ENCODE peak calls at places on chromosomes 4 and X, in ten cellular contexts. D is stimulated activated CD4-positive, alpha-beta T cell treated with anti-CD3 and anti-CD28 coated beads, Interleukin-2, amount 100 ng/mL, for 48 hours; N is tibial artery; B is mesothelial cell of epicardium; Y is SK-MEL-5; W is activated T-helper 1 cell treated with Interleukin-2 at 50 U/mL for 16 hours; C is HAP-1; X is ELF-1; E is type B pancreatic cell; U is COR-L47. V is an unnamed sample.

GRCh38 chrX:10352536-10352935 is 195.8 kb downstream of the CLCN4 start:
- DNase-seq in E (no peak), X (no peak), U (no peak), C (no peak), N (no peak), W (no peak), Y (no peak), D (no peak), B (no peak), V (no peak)

GRCh38 chr4:28354874-28355273 is 1494.2 kb downstream of the STIM2 start:
- DNase-seq in E (no peak), Y (no peak), W (no peak), B (no peak), N (no peak), X (no peak), C (no peak), U (peak; percentile 21), D (no peak), V (no peak)

GRCh38 chr4:121827851-121828250 is 4.2 kb upstream of the CCNA2 start:
- DNase-seq in W (no peak), X (no peak), C (no peak), U (no peak), E (no peak), D (no peak), N (no peak), Y (no peak), B (no peak), V (no peak)

GRCh38 chr4:173333658-173334084 is 487 bp downstream of the HMGB2 start:
- DNase-seq in B (peak; percentile 36), E (peak; percentile 70), U (peak; percentile 57), Y (no peak), C (no peak), W (peak; percentile 33), N (peak; percentile 56), X (no peak), D (peak; percentile 27), V (no peak)

GRCh38 chr4:41814565-41814964 is 66.0 kb upstream of the PHOX2B start:
- DNase-seq in W (no peak), Y (peak; percentile 66), C (no peak), U (no peak), N (no peak), D (no peak), X (peak; percentile 58), B (no peak), E (no peak), V (peak; percentile 0)

GRCh38 chrX:123308663-123309062 is 124.6 kb downstream of the GRIA3 start:
- DNase-seq in C (no peak), Y (no peak), X (no peak), W (no peak), B (no peak), U (no peak), N (no peak), E (no peak), D (no peak), V (no peak)

GRCh38 chr4:53782468-53782865 is 191.2 kb upstream of the LNX1 start:
- DNase-seq in E (no peak), W (no peak), U (no peak), C (no peak), N (no peak), Y (no peak), X (no peak), D (no peak), B (no peak), V (no peak)

GRCh38 chr4:84220990-84221389 is 278.1 kb downstream of the NKX6-1 start:
- DNase-seq in U (no peak), N (no peak), Y (no peak), B (no peak), X (no peak), D (no peak), E (no peak), C (no peak), W (no peak), V (no peak)

GRCh38 chr4:77994194-77994721 is 62.9 kb upstream of the FRAS1 start:
- DNase-seq in W (no peak), E (no peak), Y (peak; percentile 64), C (peak; percentile 54), D (no peak), X (peak; percentile 73), U (no peak), B (no peak), N (no peak), V (peak; percentile 48)

GRCh38 chr4:150425161-150425560 is 156.8 kb upstream of the MAB21L2 start:
- DNase-seq in X (no peak), N (no peak), C (no peak), U (no peak), Y (no peak), B (no peak), D (no peak), E (no peak), W (no peak), V (no peak)

GRCh38 chrX:108312938-108313337 is 125.3 kb downstream of the COL4A6 start:
- DNase-seq in B (no peak), C (no peak), N (no peak), W (no peak), U (peak; percentile 56), Y (no peak), E (no peak), D (no peak), X (peak; percentile 89), V (peak; percentile 35)

GRCh38 chr4:150098214-150098613 is 20.0 kb downstream of the DCLK2 start:
- DNase-seq in E (no peak), N (no peak), C (no peak), B (no peak), Y (no peak), D (no peak), W (no peak), X (no peak), U (no peak), V (no peak)

GRCh38 chrX:154404625-154405192 is 4.3 kb downstream of the DNASE1L1 start:
- DNase-seq in E (no peak), X (no peak), D (no peak), C (no peak), N (no peak), W (no peak), Y (no peak), U (no peak), B (no peak), V (no peak)

GRCh38 chr4:37995299-37995821 is 35.2 kb downstream of the PTTG2 start:
- DNase-seq in D (no peak), N (no peak), W (no peak), Y (no peak), E (no peak), X (no peak), C (no peak), B (no peak), U (no peak), V (no peak)

GRCh38 chr4:85747871-85748491 is 273.0 kb downstream of the ARHGAP24 start:
- DNase-seq in E (no peak), U (peak; percentile 78), B (no peak), Y (peak; percentile 82), C (peak; percentile 61), N (no peak), W (no peak), D (no peak), X (peak; percentile 51), V (no peak)

GRCh38 chr4:150960818-150961217 is 54.3 kb downstream of the LRBA start:
- DNase-seq in E (no peak), D (peak; percentile 27), Y (peak; percentile 49), C (no peak), U (no peak), B (no peak), W (no peak), X (peak; percentile 21), N (no peak), V (no peak)

V was measured in GM04504.